ENCODE peak calls at places on chromosomes 5 and 9, in four cellular contexts. Z is small intestine; Q is fibroblast of lung; F is effector memory CD4-positive, alpha-beta T cell. N is an unnamed sample.

GRCh38 chr9:24509850-24510249 is 35.8 kb downstream of the IZUMO3 start:
- DNase-seq in Z (no peak), Q (no peak), F (no peak), N (no peak)

GRCh38 chr5:149152317-149152746 is 11.0 kb downstream of the ABLIM3 start:
- DNase-seq in Z (no peak), Q (peak; percentile 47), F (no peak), N (no peak)

GRCh38 chr5:127400946-127401670 is 110.5 kb downstream of the MEGF10 start:
- DNase-seq in Z (no peak), Q (peak; percentile 79), F (no peak), N (no peak)

GRCh38 chr5:14038341-14038959 is 94.0 kb upstream of the DNAH5 start:
- DNase-seq in Z (no peak), Q (peak; percentile 93), F (no peak), N (no peak)

GRCh38 chr5:151745071-151745705 is 13.2 kb downstream of the ATOX1 start:
- DNase-seq in Z (no peak), Q (peak; percentile 90), F (peak; percentile 16), N (peak; percentile 24)

GRCh38 chr9:11549311-11549794 is 936.6 kb upstream of the PTPRD start:
- DNase-seq in Z (no peak), Q (no peak), F (no peak), N (no peak)

GRCh38 chr9:98686961-98687855 is 21.5 kb downstream of the GABBR2 start:
- DNase-seq in Z (no peak), Q (no peak), F (no peak), N (no peak)

GRCh38 chr9:110101531-110102161 is 106.3 kb downstream of the C9orf152 start:
- DNase-seq in Z (no peak), Q (no peak), F (no peak), N (no peak)

GRCh38 chr9:100064872-100065581 is 33.8 kb downstream of the ERP44 start:
- DNase-seq in Z (no peak), Q (peak; percentile 75), F (no peak), N (no peak)

GRCh38 chr5:115033861-115034260 is 135.8 kb downstream of the TRIM36 start:
- DNase-seq in Z (no peak), Q (no peak), F (no peak), N (no peak)

GRCh38 chr5:181152406-181152805 is 5.0 kb downstream of the OR2V2 start:
- DNase-seq in Z (no peak), Q (peak; percentile 33), F (no peak), N (no peak)

GRCh38 chr9:33177633-33178032 is 10.5 kb upstream of the B4GALT1 start:
- DNase-seq in Z (no peak), Q (no peak), F (no peak), N (no peak)

GRCh38 chr9:136625101-136626065 is 37.3 kb upstream of the EGFL7 start:
- DNase-seq in Z (peak; percentile 95), Q (peak; percentile 47), F (no peak), N (peak; percentile 16)

GRCh38 chr9:110013064-110013463 is 194.9 kb downstream of the C9orf152 start:
- DNase-seq in Z (no peak), Q (no peak), F (no peak), N (no peak)

GRCh38 chr5:127997131-127997775 is 86.3 kb upstream of the SLC12A2 start:
- DNase-seq in Z (peak; percentile 64), Q (peak; percentile 26), F (no peak), N (no peak)

GRCh38 chr9:125998837-125999503 is 251.8 kb downstream of the PBX3 start:
- DNase-seq in Z (no peak), Q (no peak), F (no peak), N (no peak)

GRCh38 chr9:136576269-136576626 is 30.4 kb upstream of the NOTCH1 start:
- DNase-seq in Z (no peak), Q (peak; percentile 36), F (no peak), N (no peak)

DNA sequence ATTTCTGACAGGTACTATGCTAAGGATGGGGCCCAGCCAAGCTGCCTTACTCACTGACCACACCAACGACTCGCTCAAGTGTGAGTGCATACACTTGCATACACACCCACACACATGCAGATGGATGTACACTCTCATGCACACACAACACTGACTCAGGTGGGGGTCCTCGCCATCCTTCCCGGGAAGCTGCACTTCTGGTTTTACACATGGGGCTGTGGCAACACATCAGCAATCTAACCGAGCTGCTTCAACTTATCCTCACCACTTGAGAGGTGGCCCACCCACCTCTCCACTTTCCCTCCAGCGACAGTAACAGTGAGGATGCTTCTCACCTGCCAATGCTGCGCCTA is 67.2 kb upstream of the SLC25A51 start:
- DNase-seq in Z (no peak), Q (peak; percentile 58), F (no peak), N (no peak)
- H3K4me1 ChIP-seq in Z (peaks cover 16% of the 10 kb centered on the region), Q (peaks cover 14% of the 10 kb centered on the region), F (no peaks in the 10 kb centered on the region), N (no peaks in the 10 kb centered on the region)

DNA sequence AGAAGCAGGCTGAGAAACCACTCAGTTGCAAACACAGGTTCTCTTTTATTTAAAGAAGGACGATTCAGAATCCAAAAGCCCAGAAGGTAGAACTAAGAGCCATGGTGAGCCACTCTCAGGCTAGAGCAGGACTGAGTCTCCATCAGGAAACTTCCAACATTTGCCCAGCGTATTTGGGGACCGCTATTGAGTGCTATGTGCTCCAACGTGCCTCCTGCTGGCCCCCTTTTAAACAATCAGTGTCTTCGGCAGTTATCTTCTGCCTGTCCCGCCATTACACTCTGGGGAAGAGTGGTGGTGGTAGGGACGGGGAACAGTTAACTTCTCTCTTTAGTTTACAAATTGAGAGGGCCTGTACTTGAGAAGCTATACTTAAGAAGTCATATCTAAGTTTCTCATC is 78.1 kb downstream of the DENND1A start:
- DNase-seq in Z (no peak), Q (no peak), F (no peak), N (no peak)
- H3K27me3 ChIP-seq in Z (no peaks in the 10 kb centered on the region), Q (no peaks in the 10 kb centered on the region), F (no peaks in the 10 kb centered on the region), N (no peaks in the 10 kb centered on the region)

GRCh38 chr9:130196643-130197042 is 24.4 kb downstream of the NCS1 start:
- DNase-seq in Z (peak; percentile 19), Q (no peak), F (no peak), N (no peak)

GRCh38 chr9:130199605-130200004 is 27.4 kb downstream of the NCS1 start:
- DNase-seq in Z (no peak), Q (peak; percentile 96), F (no peak), N (no peak)

GRCh38 chr9:130197386-130197785 is 25.2 kb downstream of the NCS1 start:
- DNase-seq in Z (no peak), Q (no peak), F (no peak), N (peak; percentile 33)

GRCh38 chr9:130198501-130199179 is 26.4 kb downstream of the NCS1 start:
- DNase-seq in Z (no peak), Q (no peak), F (no peak), N (no peak)

GRCh38 chr9:130197888-130198287 is 25.7 kb downstream of the NCS1 start:
- DNase-seq in Z (no peak), Q (no peak), F (no peak), N (no peak)
- H3K4me1 ChIP-seq in Z (no peaks in the 10 kb centered on the region), Q (peaks cover 17% of the 10 kb centered on the region), F (no peaks in the 10 kb centered on the region), N (no peaks in the 10 kb centered on the region)

GRCh38 chr5:170522211-170523128 is 18.6 kb downstream of the KCNIP1 start:
- DNase-seq in Z (no peak), Q (peak; percentile 79), F (no peak), N (no peak)
- H3K27me3 ChIP-seq in Z (no peaks in the 10 kb centered on the region), Q (no peaks in the 10 kb centered on the region), F (peaks cover 4% of the 10 kb centered on the region), N (no peaks in the 10 kb centered on the region)

DNA sequence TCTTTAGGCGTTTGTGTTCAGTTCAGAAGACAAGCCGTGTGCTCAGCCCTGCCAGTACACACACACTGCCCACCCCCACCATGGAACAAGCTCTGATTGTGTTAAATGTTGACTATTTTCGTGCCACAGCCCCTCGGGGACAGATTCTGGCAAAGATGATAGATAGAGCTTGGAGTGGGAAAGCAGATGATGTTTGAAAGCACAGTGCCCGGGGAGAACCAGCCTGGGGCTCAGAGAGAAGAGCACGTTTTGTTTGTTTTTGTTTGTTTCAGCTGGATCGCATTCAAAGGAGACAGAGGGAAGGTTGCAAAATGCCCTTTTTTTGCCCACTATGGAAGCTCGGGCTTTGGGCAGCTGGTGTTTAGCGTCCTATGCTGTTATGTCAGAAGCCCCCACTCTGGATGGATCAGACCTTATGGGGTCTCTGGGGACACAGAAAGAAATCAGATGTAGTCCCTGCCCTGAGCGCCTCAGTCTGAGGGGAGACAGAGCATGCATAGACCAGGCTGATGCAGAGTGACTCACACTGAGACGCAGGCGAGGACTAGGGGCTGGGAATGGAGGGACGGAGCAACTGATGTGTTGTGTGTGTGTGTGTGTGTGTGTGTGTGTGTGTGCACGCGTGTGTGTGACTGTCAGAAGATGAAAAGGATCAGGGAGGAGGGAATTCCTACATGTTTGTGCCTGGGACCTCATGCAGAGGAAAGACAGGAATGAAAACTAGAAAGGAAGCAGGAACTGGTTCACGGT is 229.7 kb downstream of the MELK start:
- DNase-seq in Z (no peak), Q (peak; percentile 53), F (no peak), N (no peak)
- H3K4me1 ChIP-seq in Z (no peaks in the 10 kb centered on the region), Q (no peaks in the 10 kb centered on the region), F (no peaks in the 10 kb centered on the region), N (no peaks in the 10 kb centered on the region)

GRCh38 chr5:73231245-73231778 is 58.3 kb downstream of the TMEM174 start:
- DNase-seq in Z (no peak), Q (no peak), F (no peak), N (no peak)

GRCh38 chr5:73234156-73234555 is 61.2 kb downstream of the TMEM174 start:
- DNase-seq in Z (no peak), Q (no peak), F (no peak), N (no peak)

GRCh38 chr5:73232266-73233041 is 59.5 kb downstream of the TMEM174 start:
- DNase-seq in Z (no peak), Q (peak; percentile 74), F (no peak), N (peak; percentile 15)

GRCh38 chr5:73233053-73233460 is 60.1 kb downstream of the TMEM174 start:
- DNase-seq in Z (no peak), Q (no peak), F (no peak), N (no peak)

DNA sequence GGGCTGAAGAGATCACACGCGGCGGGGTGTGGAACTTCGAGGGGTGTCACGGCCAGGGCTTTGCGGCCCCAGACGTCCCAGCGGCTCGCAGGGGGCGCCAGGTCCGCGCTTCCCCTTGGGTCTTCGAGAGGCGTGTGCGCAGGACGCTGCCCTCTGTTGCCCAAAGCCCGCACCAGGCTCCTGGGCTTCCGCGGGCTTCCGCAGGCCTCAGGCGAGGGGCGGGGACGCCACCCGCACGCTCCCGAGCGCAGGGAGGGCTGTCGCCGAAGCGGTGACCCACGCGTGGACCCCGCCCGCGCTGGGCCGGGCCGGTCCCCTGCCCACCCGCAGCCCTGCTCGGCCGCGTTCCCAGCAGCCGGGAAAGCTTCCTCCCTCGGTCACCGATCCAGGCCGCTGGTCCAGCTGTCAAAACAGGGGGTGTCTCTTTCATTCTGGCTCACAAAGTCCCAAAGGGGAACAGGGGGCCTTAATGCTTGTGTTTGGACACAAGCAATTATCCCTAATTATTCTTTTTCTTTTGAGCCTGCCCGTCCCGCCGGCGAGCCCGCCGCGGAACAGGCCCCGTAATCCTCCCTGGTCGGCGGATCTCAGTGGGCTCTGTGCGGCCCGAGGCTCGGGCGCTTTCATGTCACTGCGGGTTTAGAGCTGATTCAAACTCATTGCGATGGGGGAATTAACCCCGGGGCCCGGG is 60.6 kb downstream of the TMEM174 start:
- DNase-seq in Z (no peak), Q (peak; percentile 39), F (no peak), N (no peak)
- H3K27me3 ChIP-seq in Z (peaks cover 10% of the 10 kb centered on the region), Q (no peaks in the 10 kb centered on the region), F (peaks cover 54% of the 10 kb centered on the region), N (peaks cover 46% of the 10 kb centered on the region)

GRCh38 chr5:131818001-131818724 is 21.3 kb upstream of the FNIP1 start:
- DNase-seq in Z (no peak), Q (no peak), F (no peak), N (no peak)

GRCh38 chr5:131824631-131825030 is 27.8 kb upstream of the FNIP1 start:
- DNase-seq in Z (no peak), Q (no peak), F (no peak), N (no peak)

GRCh38 chr5:131825404-131826013 is 28.7 kb upstream of the FNIP1 start:
- DNase-seq in Z (no peak), Q (no peak), F (no peak), N (no peak)

GRCh38 chr5:131821221-131821620 is 24.4 kb upstream of the FNIP1 start:
- DNase-seq in Z (no peak), Q (peak; percentile 69), F (no peak), N (no peak)
- H3K4me1 ChIP-seq in Z (no peaks in the 10 kb centered on the region), Q (no peaks in the 10 kb centered on the region), F (no peaks in the 10 kb centered on the region), N (no peaks in the 10 kb centered on the region)